ENCODE peak calls at places on chromosomes 3 and 15, in nine cellular contexts. Q is cardiac muscle cell; K is SJSA1; M is heart left ventricle; Y is coronary artery; P is astrocyte; I is CD8-positive, alpha-beta T cell; A is MM.1S; G is ovary. N is an unnamed sample.
A peak's percentile ranks its signal among the peaks of the same experiment; 100 is the strongest.

GRCh38 chr3:67192466-67192865 is 194.4 kb downstream of the KBTBD8 start:
- DNase-seq in I (no peak), A (no peak), Y (no peak), P (no peak), K (no peak), G (no peak), Q (no peak), M (no peak), N (no peak)

GRCh38 chr15:73125219-73125618 is 73.0 kb downstream of the NEO1 start:
- DNase-seq in A (no peak), Y (no peak), P (no peak), M (no peak), I (no peak), K (no peak), Q (no peak), G (no peak), N (no peak)

GRCh38 chr3:109926376-109926775 is 589.0 kb upstream of the DPPA4 start:
- DNase-seq in I (no peak), Q (no peak), M (no peak), K (no peak), Y (no peak), A (no peak), P (peak; percentile 53), G (no peak), N (no peak)

GRCh38 chr3:21618695-21619094 is 132.3 kb downstream of the ZNF385D start:
- DNase-seq in K (no peak), A (no peak), Y (no peak), Q (no peak), I (no peak), P (no peak), M (no peak), G (no peak), N (no peak)

GRCh38 chr3:41239587-41239986 is 40.3 kb downstream of the CTNNB1 start:
- DNase-seq in K (peak; percentile 53), P (peak; percentile 62), Q (no peak), I (no peak), Y (no peak), M (no peak), A (no peak), G (no peak), N (no peak)

GRCh38 chr3:173044998-173045397 is 96.0 kb downstream of the SPATA16 start:
- DNase-seq in Y (no peak), I (no peak), P (no peak), M (no peak), A (no peak), K (no peak), G (no peak), Q (peak; percentile 15), N (no peak)

GRCh38 chr15:90049030-90049429 is 47.9 kb downstream of the ZNF710 start:
- DNase-seq in I (no peak), G (no peak), Y (no peak), M (no peak), A (no peak), P (no peak), K (no peak), Q (no peak), N (peak; percentile 39)

GRCh38 chr15:71435552-71435951 is 320.3 kb downstream of the THSD4 start:
- DNase-seq in Q (no peak), P (no peak), I (no peak), Y (no peak), M (no peak), G (no peak), A (no peak), K (no peak), N (no peak)

GRCh38 chr15:57683481-57683880 is 23.0 kb upstream of the POLR2M start:
- DNase-seq in I (no peak), P (no peak), K (no peak), A (no peak), M (no peak), Q (no peak), Y (no peak), G (no peak), N (no peak)

GRCh38 chr15:57686657-57687056 is 19.9 kb upstream of the POLR2M start:
- DNase-seq in I (no peak), Y (no peak), K (no peak), Q (peak; percentile 56), P (no peak), G (no peak), A (no peak), M (peak; percentile 29), N (no peak)

GRCh38 chr15:57684491-57685184 is 21.9 kb upstream of the POLR2M start:
- DNase-seq in P (no peak), Q (no peak), M (peak; percentile 46), G (peak; percentile 27), Y (no peak), A (no peak), I (no peak), K (no peak), N (no peak)

GRCh38 chr15:57685719-57686118 is 20.8 kb upstream of the POLR2M start:
- DNase-seq in I (no peak), G (no peak), Q (no peak), K (no peak), Y (no peak), M (no peak), P (no peak), A (no peak), N (no peak)

DNA sequence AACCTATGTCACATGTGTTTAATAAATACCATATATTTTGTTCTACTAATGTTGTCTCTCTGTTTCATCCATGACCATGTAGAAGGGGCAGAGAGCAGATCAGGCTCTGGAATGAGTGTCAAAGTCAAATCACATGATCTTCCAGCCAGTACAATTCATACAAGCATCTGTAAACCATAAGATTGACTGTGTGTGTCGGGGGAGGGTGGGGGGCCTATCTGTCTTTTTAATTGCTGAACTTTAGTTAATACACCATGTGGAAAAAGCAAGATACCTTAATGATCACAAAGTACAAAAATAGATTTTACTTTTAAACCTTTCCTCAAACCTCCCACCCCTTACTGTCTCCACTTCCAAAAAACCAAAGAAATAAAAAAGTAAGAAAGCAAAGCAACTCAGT is 21.2 kb upstream of the POLR2M start:
- DNase-seq in Q (no peak), Y (no peak), G (no peak), I (no peak), K (no peak), A (no peak), M (no peak), P (no peak), N (no peak)
- H3K27ac ChIP-seq in Q (peak overlapping the region; percentile 34), Y (peak overlapping the region; percentile 62), G (no peak overlapping the region), I (no peak overlapping the region), K (no peak overlapping the region), A (no peak overlapping the region), M (peak overlapping the region; percentile 59), P (no peak overlapping the region), N (no peak overlapping the region)

GRCh38 chr3:20038679-20039078 is 1.6 kb upstream of the KAT2B start:
- DNase-seq in M (no peak), A (no peak), G (no peak), K (no peak), Q (no peak), I (no peak), Y (no peak), P (no peak), N (no peak)
- H3K27ac ChIP-seq in M (peak overlapping the region; percentile 99), A (peak overlapping the region; percentile 86), G (no peak overlapping the region), K (no peak overlapping the region), Q (peak overlapping the region; percentile 84), I (peak overlapping the region; percentile 63), Y (peak overlapping the region; percentile 96), P (no peak overlapping the region), N (peak overlapping the region; percentile 94)

GRCh38 chr15:82540055-82540983 is at the start of gene RPS17:
- DNase-seq in I (peak; percentile 98), P (peak; percentile 85), K (peak; percentile 94), M (peak; percentile 98), Y (peak; percentile 97), A (peak; percentile 97), G (peak; percentile 97), Q (peak; percentile 98), N (peak; percentile 98)

GRCh38 chr15:82543155-82543554 is 2.9 kb upstream of the RPS17 start:
- DNase-seq in P (peak; percentile 93), G (peak; percentile 38), Q (peak; percentile 94), A (peak; percentile 59), K (no peak), I (no peak), M (no peak), Y (peak; percentile 29), N (no peak)

GRCh38 chr15:82539690-82540054 is 585 bp downstream of the RPS17 start:
- DNase-seq in G (no peak), K (peak; percentile 36), A (no peak), I (no peak), Y (no peak), M (no peak), P (no peak), Q (no peak), N (peak; percentile 59)

GRCh38 chr15:82538961-82539689 is 1.1 kb downstream of the RPS17 start:
- DNase-seq in I (no peak), A (no peak), G (no peak), M (no peak), K (peak; percentile 39), Q (peak; percentile 25), Y (no peak), P (no peak), N (peak; percentile 47)

GRCh38 chr15:82540984-82541431 is 751 bp upstream of the RPS17 start:
- DNase-seq in P (peak; percentile 14), A (no peak), I (no peak), K (no peak), Q (peak; percentile 29), M (no peak), Y (no peak), G (peak; percentile 38), N (no peak)
- H3K27ac ChIP-seq in P (peak overlapping the region; percentile 77), A (peak overlapping the region; percentile 48), I (peak overlapping the region; percentile 84), K (peak overlapping the region; percentile 35), Q (peak overlapping the region; percentile 75), M (peak overlapping the region; percentile 89), Y (peak overlapping the region; percentile 93), G (peak overlapping the region; percentile 92), N (peak overlapping the region; percentile 25)

GRCh38 chr3:30685267-30685667 is 78.9 kb downstream of the TGFBR2 start:
- DNase-seq in K (no peak), I (no peak), Y (no peak), Q (peak; percentile 49), P (no peak), A (no peak), G (no peak), M (no peak), N (no peak)

GRCh38 chr3:30688776-30689175 is 82.4 kb downstream of the TGFBR2 start:
- DNase-seq in K (no peak), I (no peak), Q (no peak), A (no peak), G (no peak), Y (no peak), M (peak; percentile 30), P (peak; percentile 57), N (no peak)

GRCh38 chr3:30686176-30686575 is 79.8 kb downstream of the TGFBR2 start:
- DNase-seq in Q (no peak), G (no peak), I (no peak), M (no peak), P (peak; percentile 39), A (no peak), Y (no peak), K (no peak), N (no peak)

GRCh38 chr3:30687930-30688570 is 81.6 kb downstream of the TGFBR2 start:
- DNase-seq in Y (no peak), Q (no peak), K (no peak), A (no peak), P (no peak), I (no peak), G (no peak), M (no peak), N (no peak)

DNA sequence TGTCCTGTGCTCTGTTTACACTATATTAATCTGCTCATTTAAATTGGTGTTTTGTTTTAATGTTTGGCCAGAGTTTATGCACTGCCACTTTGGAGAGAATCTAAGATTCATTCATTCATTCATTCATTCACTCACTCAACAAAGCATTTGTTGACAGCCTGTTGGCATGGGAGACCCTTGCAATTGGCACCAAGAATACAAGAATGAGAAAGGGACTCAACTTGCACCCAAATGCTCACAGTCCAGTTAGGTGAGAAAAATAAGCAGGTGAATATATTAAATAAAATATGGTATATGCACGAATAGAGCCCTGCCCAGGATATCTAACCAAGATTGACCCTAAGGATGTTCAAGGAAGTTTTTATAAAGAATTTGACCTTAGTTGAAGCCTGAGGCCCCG is 80.4 kb downstream of the TGFBR2 start:
- DNase-seq in P (no peak), G (no peak), M (no peak), K (no peak), I (no peak), Q (no peak), Y (no peak), A (no peak), N (no peak)
- H3K27ac ChIP-seq in P (no peak overlapping the region), G (no peak overlapping the region), M (no peak overlapping the region), K (no peak overlapping the region), I (no peak overlapping the region), Q (no peak overlapping the region), Y (peak overlapping the region; percentile 35), A (no peak overlapping the region), N (no peak overlapping the region)